ENCODE peak calls at places on chromosomes 3 and 15, in ten cellular contexts. M is HuH-7.5; H is NCI-H1694 treated with DMSO at 0.1 percent for 48 hours; W is DMS53; V is CD8-positive, alpha-beta T cell; Y is activated CD8-positive, alpha-beta memory T cell treated with anti-CD3 and anti-CD28 coated beads for 48 hours; F is stimulated activated CD8-positive, alpha-beta memory T cell treated with anti-CD3 and anti-CD28 coated beads, Interleukin-7, amount 100 ng/mL, for 24 hours; K is brain pericyte; C is BJ; P is NCI-H510A treated with DMSO at 0.1 percent for 48 hours. U is an unnamed sample.

GRCh38 chr3:15102833-15103232 is 3.9 kb upstream of the RBSN start:
- DNase-seq in K (no peak), M (no peak), W (no peak), C (no peak), P (no peak), F (no peak), H (no peak), Y (no peak), V (no peak), U (no peak)

GRCh38 chr15:44312108-44312507 is 23.6 kb downstream of the GOLM2 start:
- DNase-seq in W (no peak), Y (no peak), C (no peak), V (no peak), M (no peak), F (no peak), K (no peak), H (no peak), P (no peak), U (no peak)

GRCh38 chr3:136783708-136784191 is 31.6 kb upstream of the STAG1 start:
- DNase-seq in K (peak; percentile 50), Y (no peak), M (no peak), F (no peak), H (no peak), P (no peak), W (peak; percentile 3), C (no peak), V (no peak), U (no peak)

GRCh38 chr3:121737644-121738043 is 11.9 kb downstream of the GOLGB1 start:
- DNase-seq in W (no peak), H (no peak), K (no peak), V (no peak), F (no peak), M (no peak), Y (no peak), C (no peak), P (no peak), U (no peak)

GRCh38 chr3:60610441-60611112 is 640.7 kb downstream of the FHIT start:
- DNase-seq in P (no peak), C (no peak), V (no peak), M (no peak), H (no peak), K (no peak), F (no peak), W (no peak), Y (no peak), U (no peak)

GRCh38 chr3:172289583-172289982 is 158.7 kb downstream of the GHSR start:
- DNase-seq in F (no peak), P (no peak), H (no peak), W (no peak), M (no peak), Y (no peak), K (no peak), V (no peak), C (no peak), U (no peak)

GRCh38 chr15:52466134-52466701 is 62.5 kb downstream of the MYO5A start:
- DNase-seq in Y (peak; percentile 8), V (no peak), P (no peak), C (no peak), W (no peak), F (peak; percentile 12), H (no peak), K (no peak), M (no peak), U (peak; percentile 92)

GRCh38 chr15:88834211-88834812 is 31.1 kb downstream of the ACAN start:
- DNase-seq in V (no peak), C (no peak), W (peak; percentile 10), P (no peak), Y (no peak), H (no peak), K (no peak), F (no peak), M (peak; percentile 47), U (peak; percentile 48)

GRCh38 chr3:32843504-32844321 is 25.9 kb downstream of the TRIM71 start:
- DNase-seq in W (no peak), H (no peak), K (no peak), V (no peak), F (no peak), M (no peak), Y (no peak), P (no peak), C (no peak), U (no peak)

GRCh38 chr3:10531031-10531430 is 25.6 kb upstream of the ATP2B2 start:
- DNase-seq in V (no peak), F (no peak), C (no peak), H (no peak), P (no peak), W (no peak), Y (no peak), M (no peak), K (no peak), U (no peak)

GRCh38 chr3:47781326-47781684 is 388 bp downstream of the SMARCC1 start:
- DNase-seq in F (peak; percentile 41), V (peak; percentile 34), W (peak; percentile 54), C (no peak), M (peak; percentile 40), H (no peak), K (no peak), P (peak; percentile 33), Y (peak; percentile 37), U (peak; percentile 81)

GRCh38 chr15:81942157-81942556 is 103.7 kb downstream of the MEX3B start:
- DNase-seq in F (no peak), P (no peak), M (no peak), C (no peak), K (no peak), H (no peak), W (no peak), V (no peak), Y (no peak), U (no peak)

GRCh38 chr3:39362177-39362576 is 21.0 kb upstream of the SLC25A38 start:
- DNase-seq in Y (no peak), K (no peak), P (peak; percentile 73), V (no peak), M (no peak), C (no peak), F (no peak), W (peak; percentile 64), H (no peak), U (no peak)